ENCODE peak calls at places on chromosomes 7 and 10, in five cellular contexts. One of them, this sample, is unnamed.

GRCh38 chr10:49679480-49679893 is at the start of gene C10orf53:
- DNase-seq in bronchial epithelial cell: peak
- DNase-seq in stimulated activated CD8-positive, alpha-beta memory T cell treated with anti-CD3 and anti-CD28 coated beads, Interleukin-2, amount 100 ng/mL, for 48 hours: peak
- DNase-seq in anterior cingulate cortex: no peak
- DNase-seq in stomach: no peak
- DNase-seq in this sample: no peak

GRCh38 chr7:138554674-138555073 is 94.6 kb downstream of the TRIM24 start:
- DNase-seq in bronchial epithelial cell: no peak
- DNase-seq in stimulated activated CD8-positive, alpha-beta memory T cell treated with anti-CD3 and anti-CD28 coated beads, Interleukin-2, amount 100 ng/mL, for 48 hours: no peak
- DNase-seq in anterior cingulate cortex: no peak
- DNase-seq in stomach: no peak
- DNase-seq in this sample: no peak

GRCh38 chr7:115232041-115232440 is 310.1 kb downstream of the MDFIC start:
- DNase-seq in bronchial epithelial cell: peak
- DNase-seq in stimulated activated CD8-positive, alpha-beta memory T cell treated with anti-CD3 and anti-CD28 coated beads, Interleukin-2, amount 100 ng/mL, for 48 hours: no peak
- DNase-seq in anterior cingulate cortex: no peak
- DNase-seq in stomach: no peak
- DNase-seq in this sample: no peak

GRCh38 chr7:101165958-101166602 is 711 bp upstream of the VGF start:
- DNase-seq in bronchial epithelial cell: no peak
- DNase-seq in stimulated activated CD8-positive, alpha-beta memory T cell treated with anti-CD3 and anti-CD28 coated beads, Interleukin-2, amount 100 ng/mL, for 48 hours: no peak
- DNase-seq in anterior cingulate cortex: no peak
- DNase-seq in stomach: no peak
- DNase-seq in this sample: no peak

GRCh38 chr10:126722726-126723125 is 52.2 kb upstream of the C10orf90 start:
- DNase-seq in bronchial epithelial cell: no peak
- DNase-seq in stimulated activated CD8-positive, alpha-beta memory T cell treated with anti-CD3 and anti-CD28 coated beads, Interleukin-2, amount 100 ng/mL, for 48 hours: no peak
- DNase-seq in anterior cingulate cortex: no peak
- DNase-seq in stomach: no peak
- DNase-seq in this sample: no peak

GRCh38 chr7:63899691-63900393 is 98.8 kb upstream of the ZNF722 start:
- DNase-seq in bronchial epithelial cell: no peak
- DNase-seq in stimulated activated CD8-positive, alpha-beta memory T cell treated with anti-CD3 and anti-CD28 coated beads, Interleukin-2, amount 100 ng/mL, for 48 hours: peak
- DNase-seq in anterior cingulate cortex: peak
- DNase-seq in stomach: no peak
- DNase-seq in this sample: peak

GRCh38 chr10:47383254-47384147 is 592 bp downstream of the ZNF488 start:
- DNase-seq in bronchial epithelial cell: peak
- DNase-seq in stimulated activated CD8-positive, alpha-beta memory T cell treated with anti-CD3 and anti-CD28 coated beads, Interleukin-2, amount 100 ng/mL, for 48 hours: no peak
- DNase-seq in anterior cingulate cortex: no peak
- DNase-seq in stomach: peak
- DNase-seq in this sample: no peak

GRCh38 chr10:17506859-17507471 is 52.6 kb upstream of the ST8SIA6 start:
- DNase-seq in bronchial epithelial cell: no peak
- DNase-seq in stimulated activated CD8-positive, alpha-beta memory T cell treated with anti-CD3 and anti-CD28 coated beads, Interleukin-2, amount 100 ng/mL, for 48 hours: no peak
- DNase-seq in anterior cingulate cortex: no peak
- DNase-seq in stomach: no peak
- DNase-seq in this sample: no peak